ENCODE peak calls at places on chromosomes 11 and 22, in six cellular contexts. One of them, this sample, is unnamed.

GRCh38 chr11:12674571-12674935 is 332 bp downstream of the TEAD1 start:
- DNase-seq in B cell: peak
- DNase-seq in activated B cell treated with CpG ODN at 0.5 μM for 24 hours: no peak
- DNase-seq in fibroblast of lung: no peak
- DNase-seq in tibial nerve: no peak
- DNase-seq in uterus: no peak
- DNase-seq in this sample: no peak

GRCh38 chr11:75035911-75036536 is 47.3 kb downstream of the NEU3 start:
- DNase-seq in B cell: no peak
- DNase-seq in activated B cell treated with CpG ODN at 0.5 μM for 24 hours: no peak
- DNase-seq in fibroblast of lung: no peak
- DNase-seq in tibial nerve: no peak
- DNase-seq in uterus: no peak
- DNase-seq in this sample: no peak

GRCh38 chr11:76337918-76338317 is 43.0 kb downstream of the THAP12 start:
- DNase-seq in B cell: no peak
- DNase-seq in activated B cell treated with CpG ODN at 0.5 μM for 24 hours: no peak
- DNase-seq in fibroblast of lung: no peak
- DNase-seq in tibial nerve: no peak
- DNase-seq in uterus: no peak
- DNase-seq in this sample: no peak

GRCh38 chr22:25081409-25081824 is 118.2 kb upstream of the CRYBB3 start:
- DNase-seq in B cell: no peak
- DNase-seq in activated B cell treated with CpG ODN at 0.5 μM for 24 hours: no peak
- DNase-seq in fibroblast of lung: no peak
- DNase-seq in tibial nerve: no peak
- DNase-seq in uterus: no peak
- DNase-seq in this sample: no peak

GRCh38 chr11:66768088-66768521 is 39.1 kb upstream of the SPTBN2 start:
- DNase-seq in B cell: no peak
- DNase-seq in activated B cell treated with CpG ODN at 0.5 μM for 24 hours: no peak
- DNase-seq in fibroblast of lung: peak
- DNase-seq in tibial nerve: no peak
- DNase-seq in uterus: no peak
- DNase-seq in this sample: no peak

GRCh38 chr11:75527938-75528845 is 2.5 kb upstream of the GDPD5 start:
- DNase-seq in B cell: no peak
- DNase-seq in activated B cell treated with CpG ODN at 0.5 μM for 24 hours: no peak
- DNase-seq in fibroblast of lung: no peak
- DNase-seq in tibial nerve: no peak
- DNase-seq in uterus: no peak
- DNase-seq in this sample: no peak

GRCh38 chr11:114783805-114784204 is 105.5 kb downstream of the NXPE2 start:
- DNase-seq in B cell: no peak
- DNase-seq in activated B cell treated with CpG ODN at 0.5 μM for 24 hours: no peak
- DNase-seq in fibroblast of lung: no peak
- DNase-seq in tibial nerve: no peak
- DNase-seq in uterus: no peak
- DNase-seq in this sample: no peak

GRCh38 chr11:110176366-110177056 is 83.3 kb downstream of the ZC3H12C start:
- DNase-seq in B cell: no peak
- DNase-seq in activated B cell treated with CpG ODN at 0.5 μM for 24 hours: no peak
- DNase-seq in fibroblast of lung: peak
- DNase-seq in tibial nerve: no peak
- DNase-seq in uterus: no peak
- DNase-seq in this sample: no peak

GRCh38 chr11:66768818-66769217 is 39.8 kb upstream of the SPTBN2 start:
- DNase-seq in B cell: no peak
- DNase-seq in activated B cell treated with CpG ODN at 0.5 μM for 24 hours: no peak
- DNase-seq in fibroblast of lung: no peak
- DNase-seq in tibial nerve: no peak
- DNase-seq in uterus: no peak
- DNase-seq in this sample: no peak

GRCh38 chr22:35766654-35767580 is 49.2 kb downstream of the APOL5 start:
- DNase-seq in B cell: no peak
- DNase-seq in activated B cell treated with CpG ODN at 0.5 μM for 24 hours: no peak
- DNase-seq in fibroblast of lung: peak
- DNase-seq in tibial nerve: no peak
- DNase-seq in uterus: no peak
- DNase-seq in this sample: no peak

GRCh38 chr11:66886671-66887221 is 29.9 kb downstream of the LRFN4 start:
- DNase-seq in B cell: no peak
- DNase-seq in activated B cell treated with CpG ODN at 0.5 μM for 24 hours: no peak
- DNase-seq in fibroblast of lung: peak
- DNase-seq in tibial nerve: no peak
- DNase-seq in uterus: no peak
- DNase-seq in this sample: no peak

GRCh38 chr11:122720482-122720881 is 65.0 kb downstream of the UBASH3B start:
- DNase-seq in B cell: no peak
- DNase-seq in activated B cell treated with CpG ODN at 0.5 μM for 24 hours: no peak
- DNase-seq in fibroblast of lung: peak
- DNase-seq in tibial nerve: no peak
- DNase-seq in uterus: no peak
- DNase-seq in this sample: no peak

GRCh38 chr11:34223021-34223813 is 117.8 kb downstream of the NAT10 start:
- DNase-seq in B cell: no peak
- DNase-seq in activated B cell treated with CpG ODN at 0.5 μM for 24 hours: no peak
- DNase-seq in fibroblast of lung: peak
- DNase-seq in tibial nerve: peak
- DNase-seq in uterus: peak
- DNase-seq in this sample: no peak

GRCh38 chr22:16844529-16844928 is 19.3 kb upstream of the XKR3 start:
- DNase-seq in B cell: no peak
- DNase-seq in activated B cell treated with CpG ODN at 0.5 μM for 24 hours: no peak
- DNase-seq in fibroblast of lung: no peak
- DNase-seq in tibial nerve: no peak
- DNase-seq in uterus: no peak
- DNase-seq in this sample: no peak

GRCh38 chr22:22893077-22893805 is 5.6 kb downstream of the IGLL5 start:
- DNase-seq in B cell: no peak
- DNase-seq in activated B cell treated with CpG ODN at 0.5 μM for 24 hours: peak
- DNase-seq in fibroblast of lung: no peak
- DNase-seq in tibial nerve: no peak
- DNase-seq in uterus: no peak
- DNase-seq in this sample: no peak

GRCh38 chr11:96019810-96020747 is 96.2 kb upstream of the MTMR2 start:
- DNase-seq in B cell: no peak
- DNase-seq in activated B cell treated with CpG ODN at 0.5 μM for 24 hours: no peak
- DNase-seq in fibroblast of lung: no peak
- DNase-seq in tibial nerve: no peak
- DNase-seq in uterus: no peak
- DNase-seq in this sample: no peak

GRCh38 chr11:114307524-114308203 is 11.5 kb downstream of the NNMT start:
- DNase-seq in B cell: no peak
- DNase-seq in activated B cell treated with CpG ODN at 0.5 μM for 24 hours: no peak
- DNase-seq in fibroblast of lung: peak
- DNase-seq in tibial nerve: peak
- DNase-seq in uterus: peak
- DNase-seq in this sample: no peak

GRCh38 chr22:20418211-20418788 is 19.3 kb downstream of the SCARF2 start:
- DNase-seq in B cell: peak
- DNase-seq in activated B cell treated with CpG ODN at 0.5 μM for 24 hours: peak
- DNase-seq in fibroblast of lung: peak
- DNase-seq in tibial nerve: peak
- DNase-seq in uterus: peak
- DNase-seq in this sample: no peak

GRCh38 chr11:97860237-97860636 is 1160.5 kb upstream of the CNTN5 start:
- DNase-seq in B cell: no peak
- DNase-seq in activated B cell treated with CpG ODN at 0.5 μM for 24 hours: no peak
- DNase-seq in fibroblast of lung: peak
- DNase-seq in tibial nerve: no peak
- DNase-seq in uterus: no peak
- DNase-seq in this sample: no peak

GRCh38 chr22:47674600-47674999 is 912.1 kb downstream of the TBC1D22A start:
- DNase-seq in B cell: no peak
- DNase-seq in activated B cell treated with CpG ODN at 0.5 μM for 24 hours: no peak
- DNase-seq in fibroblast of lung: no peak
- DNase-seq in tibial nerve: no peak
- DNase-seq in uterus: no peak
- DNase-seq in this sample: no peak

GRCh38 chr11:79484872-79485271 is 44.0 kb upstream of the TENM4 start:
- DNase-seq in B cell: no peak
- DNase-seq in activated B cell treated with CpG ODN at 0.5 μM for 24 hours: no peak
- DNase-seq in fibroblast of lung: no peak
- DNase-seq in tibial nerve: no peak
- DNase-seq in uterus: no peak
- DNase-seq in this sample: no peak

GRCh38 chr11:78295991-78296930 is 107.5 kb downstream of the USP35 start:
- DNase-seq in B cell: no peak
- DNase-seq in activated B cell treated with CpG ODN at 0.5 μM for 24 hours: no peak
- DNase-seq in fibroblast of lung: no peak
- DNase-seq in tibial nerve: no peak
- DNase-seq in uterus: no peak
- DNase-seq in this sample: no peak

GRCh38 chr11:63573881-63574855 is 11.0 kb upstream of the PLAAT2 start:
- DNase-seq in B cell: no peak
- DNase-seq in activated B cell treated with CpG ODN at 0.5 μM for 24 hours: no peak
- DNase-seq in fibroblast of lung: peak
- DNase-seq in tibial nerve: no peak
- DNase-seq in uterus: peak
- DNase-seq in this sample: no peak

GRCh38 chr11:64060861-64061444 is 25.2 kb downstream of the FLRT1 start:
- DNase-seq in B cell: peak
- DNase-seq in activated B cell treated with CpG ODN at 0.5 μM for 24 hours: peak
- DNase-seq in fibroblast of lung: peak
- DNase-seq in tibial nerve: no peak
- DNase-seq in uterus: peak
- DNase-seq in this sample: no peak

GRCh38 chr11:78698612-78699011 is 123.9 kb upstream of the NARS2 start:
- DNase-seq in B cell: no peak
- DNase-seq in activated B cell treated with CpG ODN at 0.5 μM for 24 hours: no peak
- DNase-seq in fibroblast of lung: peak
- DNase-seq in tibial nerve: peak
- DNase-seq in uterus: no peak
- DNase-seq in this sample: no peak

GRCh38 chr11:62241095-62241494 is 944 bp upstream of the SCGB1D2 start:
- DNase-seq in B cell: no peak
- DNase-seq in activated B cell treated with CpG ODN at 0.5 μM for 24 hours: no peak
- DNase-seq in fibroblast of lung: no peak
- DNase-seq in tibial nerve: no peak
- DNase-seq in uterus: no peak
- DNase-seq in this sample: no peak

GRCh38 chr11:62242021-62242420 is at the start of gene SCGB1D2:
- DNase-seq in B cell: no peak
- DNase-seq in activated B cell treated with CpG ODN at 0.5 μM for 24 hours: no peak
- DNase-seq in fibroblast of lung: no peak
- DNase-seq in tibial nerve: no peak
- DNase-seq in uterus: no peak
- DNase-seq in this sample: no peak

DNA sequence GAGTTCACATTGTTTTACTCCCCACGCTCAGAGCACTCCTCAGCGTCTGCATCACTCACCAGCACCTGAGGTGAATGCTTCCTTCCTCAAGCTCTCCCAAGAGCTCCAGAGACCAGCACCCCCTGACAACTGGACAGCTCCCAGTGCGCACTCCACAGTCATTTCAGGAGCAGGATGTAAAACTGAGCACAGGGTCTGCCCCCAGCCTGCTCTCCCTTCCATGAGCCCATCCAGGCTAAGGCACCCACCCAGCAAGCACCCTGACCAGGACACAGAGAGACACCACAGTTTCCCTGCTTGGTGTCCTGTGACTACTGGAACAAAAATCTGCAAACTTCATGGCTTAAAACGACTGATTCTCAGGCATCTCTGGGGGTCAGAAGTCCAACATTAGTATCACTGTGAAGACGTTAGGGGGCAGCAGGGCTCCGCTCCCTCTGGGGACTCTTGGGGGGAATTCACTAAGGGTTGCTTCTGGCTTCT is 3.3 kb downstream of the SCGB1D2 start:
- DNase-seq in B cell: no peak
- DNase-seq in activated B cell treated with CpG ODN at 0.5 μM for 24 hours: no peak
- DNase-seq in fibroblast of lung: peak
- DNase-seq in tibial nerve: no peak
- DNase-seq in uterus: no peak
- DNase-seq in this sample: no peak
- TF ChIP-seq CTCF in B cell: no peak
- TF ChIP-seq CTCF in activated B cell treated with CpG ODN at 0.5 μM for 24 hours: no peak
- TF ChIP-seq CTCF in fibroblast of lung: no peak
- TF ChIP-seq CTCF in tibial nerve: no peak
- TF ChIP-seq CTCF in uterus: no peak
- TF ChIP-seq CTCF in this sample: no peak

GRCh38 chr11:42407379-42407778 is 904.4 kb upstream of the API5 start:
- DNase-seq in B cell: no peak
- DNase-seq in activated B cell treated with CpG ODN at 0.5 μM for 24 hours: no peak
- DNase-seq in fibroblast of lung: peak
- DNase-seq in tibial nerve: no peak
- DNase-seq in uterus: no peak
- DNase-seq in this sample: no peak
- TF ChIP-seq CTCF in B cell: no peak
- TF ChIP-seq CTCF in activated B cell treated with CpG ODN at 0.5 μM for 24 hours: no peak
- TF ChIP-seq CTCF in fibroblast of lung: no peak
- TF ChIP-seq CTCF in tibial nerve: no peak
- TF ChIP-seq CTCF in uterus: no peak
- TF ChIP-seq CTCF in this sample: no peak

GRCh38 chr22:30361916-30362631 is 5.3 kb downstream of the CCDC157 start:
- DNase-seq in B cell: no peak
- DNase-seq in activated B cell treated with CpG ODN at 0.5 μM for 24 hours: no peak
- DNase-seq in fibroblast of lung: no peak
- DNase-seq in tibial nerve: no peak
- DNase-seq in uterus: no peak
- DNase-seq in this sample: no peak
- TF ChIP-seq CTCF in B cell: no peak
- TF ChIP-seq CTCF in activated B cell treated with CpG ODN at 0.5 μM for 24 hours: no peak
- TF ChIP-seq CTCF in fibroblast of lung: no peak
- TF ChIP-seq CTCF in tibial nerve: no peak
- TF ChIP-seq CTCF in uterus: no peak
- TF ChIP-seq CTCF in this sample: no peak

DNA sequence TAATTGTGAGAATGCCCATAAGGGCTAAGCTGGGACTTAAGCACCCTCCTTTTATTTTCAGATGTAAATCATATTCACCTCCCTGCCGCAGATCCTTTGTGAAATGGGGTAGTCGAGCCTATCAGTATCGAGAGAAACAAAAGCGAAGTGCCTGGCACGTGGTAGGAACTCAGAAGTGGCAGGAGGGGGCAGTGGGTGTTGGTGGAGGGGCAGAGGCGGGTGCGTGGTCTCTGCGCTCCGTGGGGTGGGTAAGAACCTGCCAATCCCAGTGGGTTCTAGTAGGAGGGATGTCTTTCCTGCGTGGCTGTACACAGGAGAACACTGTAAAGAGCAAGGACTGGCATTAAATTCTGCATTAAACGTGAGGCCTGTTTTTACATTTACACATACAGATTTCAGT is 21.8 kb upstream of the PARVB start:
- DNase-seq in B cell: no peak
- DNase-seq in activated B cell treated with CpG ODN at 0.5 μM for 24 hours: no peak
- DNase-seq in fibroblast of lung: no peak
- DNase-seq in tibial nerve: no peak
- DNase-seq in uterus: no peak
- DNase-seq in this sample: no peak
- TF ChIP-seq CTCF in B cell: no peak
- TF ChIP-seq CTCF in activated B cell treated with CpG ODN at 0.5 μM for 24 hours: no peak
- TF ChIP-seq CTCF in fibroblast of lung: no peak
- TF ChIP-seq CTCF in tibial nerve: no peak
- TF ChIP-seq CTCF in uterus: no peak
- TF ChIP-seq CTCF in this sample: no peak

GRCh38 chr22:27237342-27237741 is 564.2 kb downstream of the MN1 start:
- DNase-seq in B cell: no peak
- DNase-seq in activated B cell treated with CpG ODN at 0.5 μM for 24 hours: no peak
- DNase-seq in fibroblast of lung: no peak
- DNase-seq in tibial nerve: no peak
- DNase-seq in uterus: no peak
- DNase-seq in this sample: no peak
- TF ChIP-seq CTCF in B cell: no peak
- TF ChIP-seq CTCF in activated B cell treated with CpG ODN at 0.5 μM for 24 hours: no peak
- TF ChIP-seq CTCF in fibroblast of lung: no peak
- TF ChIP-seq CTCF in tibial nerve: no peak
- TF ChIP-seq CTCF in uterus: no peak
- TF ChIP-seq CTCF in this sample: no peak